ENCODE peak calls at places on chromosomes 1 and 21, in nine cellular contexts. W, N, R, K, A, C, V, M and Z are unnamed samples.

GRCh38 chr1:206753141-206753540 is 17.4 kb upstream of the IL19 start:
- DNase-seq in A (peak; percentile 84), C (no peak), M (no peak), K (no peak), R (peak; percentile 7), V (no peak), N (no peak), W (no peak), Z (peak; percentile 57)

GRCh38 chr1:206000641-206001339 is 2.4 kb downstream of the RAB7B start:
- DNase-seq in V (no peak), C (no peak), K (no peak), W (no peak), M (no peak), R (no peak), A (peak; percentile 43), N (peak; percentile 44), Z (no peak)

GRCh38 chr1:246169486-246169885 is 337.6 kb downstream of the SMYD3 start:
- DNase-seq in K (no peak), R (no peak), A (no peak), N (no peak), C (no peak), V (no peak), M (no peak), W (no peak), Z (no peak)

GRCh38 chr1:235397733-235398132 is 30.5 kb downstream of the TBCE start:
- DNase-seq in V (no peak), W (no peak), R (peak; percentile 80), C (no peak), M (no peak), A (peak; percentile 94), K (no peak), N (no peak), Z (peak; percentile 35)

GRCh38 chr1:62841587-62842169 is 57.7 kb downstream of the ATG4C start:
- DNase-seq in W (peak; percentile 86), A (peak; percentile 75), N (peak; percentile 56), C (peak; percentile 10), V (no peak), M (no peak), K (peak; percentile 38), R (peak; percentile 41), Z (peak; percentile 58)

GRCh38 chr21:42403611-42404231 is at the start of gene UBASH3A:
- DNase-seq in K (no peak), M (no peak), V (peak; percentile 52), C (no peak), N (no peak), R (no peak), W (no peak), A (no peak), Z (no peak)

GRCh38 chr1:9827558-9828185 is 3.9 kb upstream of the CLSTN1 start:
- DNase-seq in N (peak; percentile 66), R (no peak), M (no peak), C (no peak), A (no peak), V (no peak), K (peak; percentile 32), W (peak; percentile 62), Z (peak; percentile 11)

GRCh38 chr21:29656504-29657227 is 283.1 kb downstream of the GRIK1 start:
- DNase-seq in A (peak; percentile 85), C (no peak), K (no peak), V (no peak), W (no peak), M (no peak), N (peak; percentile 57), R (peak; percentile 78), Z (peak; percentile 80)

GRCh38 chr1:1283821-1284220 is 3.6 kb downstream of the SCNN1D start:
- DNase-seq in W (peak; percentile 67), A (no peak), K (peak; percentile 64), V (no peak), N (peak; percentile 43), C (no peak), R (no peak), M (peak; percentile 69), Z (no peak)

GRCh38 chr1:39102537-39103320 is 76.6 kb downstream of the NDUFS5 start:
- DNase-seq in R (peak; percentile 68), N (peak; percentile 89), W (peak; percentile 83), V (no peak), A (peak; percentile 83), C (peak; percentile 69), M (no peak), K (peak; percentile 91), Z (peak; percentile 87)

GRCh38 chr1:26530898-26531598 is 1.5 kb downstream of the RPS6KA1 start:
- DNase-seq in C (peak; percentile 73), N (peak; percentile 88), A (peak; percentile 48), W (peak; percentile 57), M (no peak), K (peak; percentile 90), R (peak; percentile 26), V (no peak), Z (peak; percentile 32)

GRCh38 chr1:113714606-113715269 is 44.5 kb downstream of the PHTF1 start:
- DNase-seq in M (no peak), V (no peak), R (no peak), A (no peak), K (no peak), W (no peak), C (no peak), N (no peak), Z (no peak)

GRCh38 chr1:234584926-234585325 is 25.1 kb downstream of the IRF2BP2 start:
- DNase-seq in C (no peak), K (no peak), M (no peak), V (no peak), N (no peak), A (no peak), W (no peak), R (no peak), Z (no peak)

GRCh38 chr1:231580874-231581273 is 45.7 kb upstream of the DISC1 start:
- DNase-seq in C (no peak), R (no peak), M (no peak), V (no peak), N (no peak), K (no peak), A (no peak), W (no peak), Z (no peak)

GRCh38 chr1:20725189-20726106 is 7.1 kb downstream of the SH2D5 start:
- DNase-seq in C (no peak), A (peak; percentile 92), R (peak; percentile 79), M (no peak), W (no peak), V (no peak), N (no peak), K (peak; percentile 35), Z (peak; percentile 80)

GRCh38 chr1:224644553-224645154 is 28.5 kb downstream of the CNIH3 start:
- DNase-seq in C (peak; percentile 44), W (peak; percentile 78), R (no peak), M (peak; percentile 71), N (peak; percentile 43), A (peak; percentile 55), V (peak; percentile 34), K (peak; percentile 43), Z (peak; percentile 47)

GRCh38 chr1:39791838-39792237 is 3.2 kb upstream of the BMP8B start:
- DNase-seq in R (no peak), W (no peak), A (no peak), K (no peak), M (no peak), V (no peak), C (no peak), N (no peak), Z (no peak)